ENCODE peak calls at places on chromosomes 11 and 22, in four cellular contexts. One of them, this sample, is unnamed.

GRCh38 chr11:892106-892505 is 18.5 kb downstream of the CHID1 start:
- DNase-seq in osteocyte: no peak
- DNase-seq in amygdala: no peak
- DNase-seq in lung: no peak
- DNase-seq in this sample: no peak

GRCh38 chr22:47195156-47195675 is 432.8 kb downstream of the TBC1D22A start:
- DNase-seq in osteocyte: peak; percentile 81
- DNase-seq in amygdala: no peak
- DNase-seq in lung: no peak
- DNase-seq in this sample: no peak

GRCh38 chr22:27397036-27397947 is 404.3 kb downstream of the MN1 start:
- DNase-seq in osteocyte: no peak
- DNase-seq in amygdala: no peak
- DNase-seq in lung: no peak
- DNase-seq in this sample: no peak

GRCh38 chr22:41480397-41480735 is 11.4 kb downstream of the ACO2 start:
- DNase-seq in lung: no peak
- DNase-seq in amygdala: no peak
- DNase-seq in osteocyte: no peak
- DNase-seq in this sample: no peak

GRCh38 chr11:10638285-10638684 is 55.3 kb downstream of the IRAG1 start:
- DNase-seq in osteocyte: no peak
- DNase-seq in lung: no peak
- DNase-seq in amygdala: no peak
- DNase-seq in this sample: no peak

GRCh38 chr11:19176629-19177186 is 25.1 kb downstream of the CSRP3 start:
- DNase-seq in lung: no peak
- DNase-seq in amygdala: no peak
- DNase-seq in osteocyte: no peak
- DNase-seq in this sample: no peak

GRCh38 chr22:17191163-17191562 is 28.1 kb downstream of the ADA2 start:
- DNase-seq in lung: no peak
- DNase-seq in osteocyte: no peak
- DNase-seq in amygdala: no peak
- DNase-seq in this sample: no peak

GRCh38 chr11:106875013-106875412 is 143.3 kb downstream of the GUCY1A2 start:
- DNase-seq in lung: no peak
- DNase-seq in amygdala: no peak
- DNase-seq in osteocyte: no peak
- DNase-seq in this sample: no peak

GRCh38 chr11:126753990-126754389 is 246.6 kb downstream of the KIRREL3 start:
- DNase-seq in osteocyte: no peak
- DNase-seq in amygdala: no peak
- DNase-seq in lung: no peak
- DNase-seq in this sample: no peak